ENCODE peak calls at places on chromosomes 12 and 14, in nine cellular contexts. One of them, this sample, is unnamed.

GRCh38 chr12:47343684-47344567 is 264.2 kb upstream of the AMIGO2 start:
- DNase-seq in astrocyte of the hippocampus: peak
- DNase-seq in AML-193: no peak
- DNase-seq in GM23248: peak
- DNase-seq in C1 segment of cervical spinal cord: no peak
- DNase-seq in RCC 7860: no peak
- DNase-seq in caudate nucleus: no peak
- DNase-seq in stimulated activated naive CD8-positive, alpha-beta T cell treated with anti-CD3 and anti-CD28 coated beads, Interleukin-15, Interleukin-2, amounts not matched to agents 100 U/mL and 50 U/mL, for 24 hours: no peak
- DNase-seq in H54: peak
- DNase-seq in this sample: no peak

GRCh38 chr14:23483216-23483854 is 13.8 kb downstream of the NGDN start:
- DNase-seq in caudate nucleus: peak
- DNase-seq in H54: peak
- DNase-seq in astrocyte of the hippocampus: peak
- DNase-seq in stimulated activated naive CD8-positive, alpha-beta T cell treated with anti-CD3 and anti-CD28 coated beads, Interleukin-15, Interleukin-2, amounts not matched to agents 100 U/mL and 50 U/mL, for 24 hours: peak
- DNase-seq in C1 segment of cervical spinal cord: peak
- DNase-seq in AML-193: peak
- DNase-seq in GM23248: peak
- DNase-seq in RCC 7860: no peak
- DNase-seq in this sample: no peak

GRCh38 chr12:2979806-2980205 is 20.6 kb downstream of the TEAD4 start:
- DNase-seq in GM23248: no peak
- DNase-seq in AML-193: no peak
- DNase-seq in H54: no peak
- DNase-seq in stimulated activated naive CD8-positive, alpha-beta T cell treated with anti-CD3 and anti-CD28 coated beads, Interleukin-15, Interleukin-2, amounts not matched to agents 100 U/mL and 50 U/mL, for 24 hours: no peak
- DNase-seq in C1 segment of cervical spinal cord: no peak
- DNase-seq in caudate nucleus: no peak
- DNase-seq in astrocyte of the hippocampus: no peak
- DNase-seq in RCC 7860: no peak
- DNase-seq in this sample: no peak

GRCh38 chr14:77003960-77004710 is 24.4 kb downstream of the IRF2BPL start:
- DNase-seq in H54: no peak
- DNase-seq in stimulated activated naive CD8-positive, alpha-beta T cell treated with anti-CD3 and anti-CD28 coated beads, Interleukin-15, Interleukin-2, amounts not matched to agents 100 U/mL and 50 U/mL, for 24 hours: no peak
- DNase-seq in astrocyte of the hippocampus: peak
- DNase-seq in AML-193: no peak
- DNase-seq in caudate nucleus: no peak
- DNase-seq in GM23248: peak
- DNase-seq in RCC 7860: no peak
- DNase-seq in C1 segment of cervical spinal cord: no peak
- DNase-seq in this sample: no peak

GRCh38 chr12:39798977-39799376 is 179.4 kb upstream of the ABCD2 start:
- DNase-seq in AML-193: no peak
- DNase-seq in caudate nucleus: no peak
- DNase-seq in stimulated activated naive CD8-positive, alpha-beta T cell treated with anti-CD3 and anti-CD28 coated beads, Interleukin-15, Interleukin-2, amounts not matched to agents 100 U/mL and 50 U/mL, for 24 hours: no peak
- DNase-seq in GM23248: no peak
- DNase-seq in astrocyte of the hippocampus: no peak
- DNase-seq in RCC 7860: no peak
- DNase-seq in C1 segment of cervical spinal cord: no peak
- DNase-seq in H54: no peak
- DNase-seq in this sample: no peak

GRCh38 chr12:31494455-31494854 is 96.5 kb downstream of the DENND5B start:
- DNase-seq in caudate nucleus: no peak
- DNase-seq in C1 segment of cervical spinal cord: no peak
- DNase-seq in H54: no peak
- DNase-seq in AML-193: no peak
- DNase-seq in astrocyte of the hippocampus: no peak
- DNase-seq in stimulated activated naive CD8-positive, alpha-beta T cell treated with anti-CD3 and anti-CD28 coated beads, Interleukin-15, Interleukin-2, amounts not matched to agents 100 U/mL and 50 U/mL, for 24 hours: no peak
- DNase-seq in RCC 7860: no peak
- DNase-seq in GM23248: no peak
- DNase-seq in this sample: no peak

GRCh38 chr12:119940881-119941280 is 48.2 kb upstream of the BICDL1 start:
- DNase-seq in AML-193: no peak
- DNase-seq in GM23248: peak
- DNase-seq in C1 segment of cervical spinal cord: no peak
- DNase-seq in astrocyte of the hippocampus: peak
- DNase-seq in caudate nucleus: no peak
- DNase-seq in RCC 7860: peak
- DNase-seq in H54: peak
- DNase-seq in stimulated activated naive CD8-positive, alpha-beta T cell treated with anti-CD3 and anti-CD28 coated beads, Interleukin-15, Interleukin-2, amounts not matched to agents 100 U/mL and 50 U/mL, for 24 hours: no peak
- DNase-seq in this sample: no peak

GRCh38 chr12:47247418-47247817 is 167.7 kb upstream of the AMIGO2 start:
- DNase-seq in astrocyte of the hippocampus: peak
- DNase-seq in stimulated activated naive CD8-positive, alpha-beta T cell treated with anti-CD3 and anti-CD28 coated beads, Interleukin-15, Interleukin-2, amounts not matched to agents 100 U/mL and 50 U/mL, for 24 hours: no peak
- DNase-seq in H54: no peak
- DNase-seq in caudate nucleus: peak
- DNase-seq in RCC 7860: no peak
- DNase-seq in GM23248: no peak
- DNase-seq in AML-193: no peak
- DNase-seq in C1 segment of cervical spinal cord: no peak
- DNase-seq in this sample: no peak

GRCh38 chr14:61933021-61933420 is 170.8 kb downstream of the SNAPC1 start:
- DNase-seq in stimulated activated naive CD8-positive, alpha-beta T cell treated with anti-CD3 and anti-CD28 coated beads, Interleukin-15, Interleukin-2, amounts not matched to agents 100 U/mL and 50 U/mL, for 24 hours: no peak
- DNase-seq in AML-193: no peak
- DNase-seq in caudate nucleus: no peak
- DNase-seq in astrocyte of the hippocampus: no peak
- DNase-seq in RCC 7860: no peak
- DNase-seq in GM23248: no peak
- DNase-seq in C1 segment of cervical spinal cord: no peak
- DNase-seq in H54: no peak
- DNase-seq in this sample: no peak

GRCh38 chr12:119249441-119249840 is 70.7 kb downstream of the HSPB8 start:
- DNase-seq in C1 segment of cervical spinal cord: no peak
- DNase-seq in caudate nucleus: no peak
- DNase-seq in RCC 7860: no peak
- DNase-seq in H54: no peak
- DNase-seq in stimulated activated naive CD8-positive, alpha-beta T cell treated with anti-CD3 and anti-CD28 coated beads, Interleukin-15, Interleukin-2, amounts not matched to agents 100 U/mL and 50 U/mL, for 24 hours: no peak
- DNase-seq in GM23248: no peak
- DNase-seq in astrocyte of the hippocampus: no peak
- DNase-seq in AML-193: no peak
- DNase-seq in this sample: no peak

GRCh38 chr12:8648598-8649205 is 13.9 kb downstream of the MFAP5 start:
- DNase-seq in astrocyte of the hippocampus: no peak
- DNase-seq in stimulated activated naive CD8-positive, alpha-beta T cell treated with anti-CD3 and anti-CD28 coated beads, Interleukin-15, Interleukin-2, amounts not matched to agents 100 U/mL and 50 U/mL, for 24 hours: peak
- DNase-seq in caudate nucleus: no peak
- DNase-seq in AML-193: no peak
- DNase-seq in H54: no peak
- DNase-seq in GM23248: no peak
- DNase-seq in RCC 7860: no peak
- DNase-seq in C1 segment of cervical spinal cord: no peak
- DNase-seq in this sample: peak

This sample was measured in GM06990.